ENCODE peak calls at places on chromosomes 13 and 19, in nine cellular contexts. Y is HCT116, W is neural progenitor cell, F is OCI-LY7, Z is GM23248, T is hepatocyte, P is GM23338, X is MM.1S, N is SK-N-SH. M is an unnamed sample.
A peak's percentile ranks its signal among the peaks of the same experiment; 100 is the strongest.

GRCh38 chr19:31139871-31140505 is 209.2 kb downstream of the TSHZ3 start:
- DNase-seq in Y (no peak), W (no peak), F (no peak), Z (peak; percentile 92), T (no peak), P (no peak), X (no peak), N (no peak), M (peak; percentile 14)

GRCh38 chr19:31430381-31430780 is 81.1 kb upstream of the TSHZ3 start:
- DNase-seq in Y (no peak), W (no peak), F (no peak), Z (no peak), T (no peak), P (no peak), X (no peak), N (no peak), M (no peak)

GRCh38 chr19:29482855-29483640 is 42.7 kb upstream of the VSTM2B start:
- DNase-seq in Y (no peak), W (no peak), F (no peak), Z (no peak), T (no peak), P (no peak), X (no peak), N (no peak), M (no peak)

GRCh38 chr13:97136418-97136817 is 85.7 kb upstream of the MBNL2 start:
- DNase-seq in Y (no peak), W (no peak), F (no peak), Z (no peak), T (no peak), P (no peak), X (no peak), N (no peak), M (no peak)

GRCh38 chr19:53045536-53045935 is 996 bp downstream of the ERVV-2 start:
- DNase-seq in Y (no peak), W (no peak), F (no peak), Z (no peak), T (no peak), P (no peak), X (no peak), N (no peak), M (no peak)

GRCh38 chr13:84479656-84480055 is 597.4 kb upstream of the SLITRK1 start:
- DNase-seq in Y (peak; percentile 21), W (no peak), F (no peak), Z (peak; percentile 18), T (no peak), P (no peak), X (no peak), N (no peak), M (peak; percentile 60)

GRCh38 chr19:37931941-37932655 is 25.1 kb downstream of the SIPA1L3 start:
- DNase-seq in Y (peak; percentile 65), W (peak; percentile 87), F (peak; percentile 60), Z (peak; percentile 76), T (peak; percentile 88), P (peak; percentile 90), X (peak; percentile 39), N (no peak), M (peak; percentile 92)

GRCh38 chr13:32682740-32683139 is 96.5 kb downstream of the PDS5B start:
- DNase-seq in Y (no peak), W (no peak), F (no peak), Z (no peak), T (no peak), P (no peak), X (no peak), N (no peak), M (no peak)

GRCh38 chr13:79282508-79282907 is 123.5 kb downstream of the RBM26 start:
- DNase-seq in Y (no peak), W (no peak), F (no peak), Z (no peak), T (no peak), P (no peak), X (no peak), N (no peak), M (no peak)

GRCh38 chr13:93036380-93036779 is 190.2 kb upstream of the GPC6 start:
- DNase-seq in Y (no peak), W (no peak), F (no peak), Z (no peak), T (no peak), P (no peak), X (no peak), N (no peak), M (no peak)

GRCh38 chr19:14580623-14581237 is 2.2 kb upstream of the CLEC17A start:
- DNase-seq in Y (no peak), W (no peak), F (peak; percentile 44), Z (no peak), T (no peak), P (no peak), X (no peak), N (no peak), M (no peak)

GRCh38 chr13:95865080-95865597 is 188.1 kb downstream of the UGGT2 start:
- DNase-seq in Y (no peak), W (no peak), F (no peak), Z (no peak), T (no peak), P (no peak), X (no peak), N (no peak), M (no peak)

GRCh38 chr13:98921786-98922185 is 56.1 kb downstream of the DOCK9 start:
- DNase-seq in Y (no peak), W (no peak), F (no peak), Z (no peak), T (no peak), P (no peak), X (no peak), N (no peak), M (no peak)

GRCh38 chr19:45115809-45116615 is 23.0 kb downstream of the PPP1R37 start:
- DNase-seq in Y (no peak), W (no peak), F (no peak), Z (no peak), T (no peak), P (no peak), X (no peak), N (no peak), M (no peak)

GRCh38 chr13:24502567-24503375 is 9.8 kb downstream of the PARP4 start:
- DNase-seq in Y (peak; percentile 29), W (peak; percentile 62), F (no peak), Z (peak; percentile 83), T (peak; percentile 48), P (no peak), X (no peak), N (no peak), M (peak; percentile 92)

GRCh38 chr19:55353803-55354697 is 469 bp downstream of the COX6B2 start:
- DNase-seq in Y (peak; percentile 23), W (peak; percentile 84), F (peak; percentile 74), Z (peak; percentile 78), T (peak; percentile 84), P (peak; percentile 89), X (no peak), N (peak; percentile 97), M (peak; percentile 65)

GRCh38 chr13:45337395-45337794 is 3.6 kb downstream of the TPT1 start:
- DNase-seq in Y (no peak), W (no peak), F (no peak), Z (no peak), T (no peak), P (no peak), X (no peak), N (no peak), M (no peak)

GRCh38 chr19:45569619-45570421 is 14.8 kb downstream of the OPA3 start:
- DNase-seq in Y (peak; percentile 24), W (peak; percentile 80), F (peak; percentile 71), Z (peak; percentile 68), T (peak; percentile 48), P (peak; percentile 88), X (peak; percentile 51), N (peak; percentile 74), M (peak; percentile 56)

DNA sequence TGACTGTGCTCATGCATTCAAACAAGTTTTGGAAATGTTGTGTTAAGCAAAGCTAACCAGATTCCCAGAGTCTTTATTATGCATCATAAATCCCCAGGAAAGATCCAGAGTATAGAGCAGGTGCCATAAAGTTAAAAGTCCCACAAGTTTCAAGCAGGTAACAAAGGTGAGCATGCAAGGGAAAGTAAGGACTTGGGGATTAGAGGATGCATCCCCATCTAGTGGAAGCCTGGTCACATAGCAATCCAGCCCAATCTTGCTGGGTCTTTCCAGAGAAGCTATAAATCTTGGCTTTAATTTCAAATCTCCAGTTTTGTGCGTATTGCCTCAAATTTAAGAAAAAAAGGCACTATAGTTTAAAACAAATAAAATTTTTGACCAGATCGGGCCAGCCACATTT is 72.7 kb downstream of the ZNF254 start:
- DNase-seq in Y (no peak), W (no peak), F (peak; percentile 19), Z (peak; percentile 10), T (peak; percentile 25), P (peak; percentile 58), X (no peak), N (peak; percentile 17), M (peak; percentile 49)
- H3K4me3 ChIP-seq in Y (no peak overlapping the region), W (no peak overlapping the region), F (no peak overlapping the region), Z (no peak overlapping the region), T (no peak overlapping the region), P (no peak overlapping the region), X (no peak overlapping the region), N (no peak overlapping the region), M (no peak overlapping the region)

GRCh38 chr13:44280461-44280860 is 93.2 kb upstream of the SERP2 start:
- DNase-seq in Y (no peak), W (no peak), F (no peak), Z (peak; percentile 18), T (no peak), P (no peak), X (no peak), N (no peak), M (peak; percentile 40)
- TF ChIP-seq EZH2phosphoT487 in Y (no peak), W (no peak), F (no peak), Z (no peak), T (no peak), P (no peak), X (no peak), N (no peak), M (no peak)

GRCh38 chr13:75310005-75310580 is 171.9 kb downstream of the TBC1D4 start:
- DNase-seq in Y (no peak), W (no peak), F (no peak), Z (no peak), T (no peak), P (no peak), X (no peak), N (no peak), M (no peak)

GRCh38 chr13:75316427-75316826 is 165.5 kb downstream of the TBC1D4 start:
- DNase-seq in Y (no peak), W (no peak), F (no peak), Z (peak; percentile 33), T (no peak), P (no peak), X (no peak), N (no peak), M (peak; percentile 40)

GRCh38 chr13:75308222-75308621 is 173.7 kb downstream of the TBC1D4 start:
- DNase-seq in Y (no peak), W (no peak), F (no peak), Z (no peak), T (no peak), P (no peak), X (no peak), N (no peak), M (no peak)

GRCh38 chr13:75318138-75318833 is 163.7 kb downstream of the TBC1D4 start:
- DNase-seq in Y (no peak), W (no peak), F (no peak), Z (no peak), T (no peak), P (no peak), X (no peak), N (no peak), M (no peak)

GRCh38 chr13:75312884-75313520 is 169.0 kb downstream of the TBC1D4 start:
- DNase-seq in Y (no peak), W (no peak), F (no peak), Z (no peak), T (no peak), P (no peak), X (no peak), N (no peak), M (no peak)
- H3K4me3 ChIP-seq in Y (no peak overlapping the region), W (no peak overlapping the region), F (no peak overlapping the region), Z (no peak overlapping the region), T (no peak overlapping the region), P (no peak overlapping the region), X (no peak overlapping the region), N (no peak overlapping the region), M (no peak overlapping the region)

GRCh38 chr19:12543855-12544254 is 7.4 kb downstream of the ZNF564 start:
- DNase-seq in Y (no peak), W (no peak), F (no peak), Z (peak; percentile 57), T (no peak), P (no peak), X (no peak), N (no peak), M (no peak)
- TF ChIP-seq EZH2phosphoT487 in Y (no peak), W (no peak), F (no peak), Z (no peak), T (no peak), P (no peak), X (no peak), N (no peak), M (no peak)

M was measured in PC-3.